ENCODE peak calls at places on chromosomes 5 and 9, in ten cellular contexts. X is stomach, P is ovary, U is GM23338, G is AG10803, W is activated T-cell treated with anti-CD3 and anti-CD28 coated beads for 4 hours, R is PC-9, M is left ventricle myocardium inferior, D is mammary epithelial cell, O is endothelial cell. K is an unnamed sample.

GRCh38 chr9:68998344-68998743 is 15.6 kb downstream of the PRKACG start:
- DNase-seq in R (no peak), G (no peak), D (no peak), O (no peak), W (no peak), M (no peak), U (no peak), X (no peak), P (no peak), K (no peak)

GRCh38 chr9:14303526-14303925 is 10.4 kb downstream of the NFIB start:
- DNase-seq in W (no peak), D (no peak), X (no peak), R (no peak), P (no peak), U (no peak), O (no peak), G (no peak), M (no peak), K (no peak)

GRCh38 chr5:152907488-152908245 is 502.6 kb upstream of the NMUR2 start:
- DNase-seq in M (no peak), X (no peak), O (no peak), W (no peak), P (no peak), G (no peak), D (no peak), R (no peak), U (no peak), K (no peak)

GRCh38 chr5:89572696-89573095 is 689.7 kb upstream of the MEF2C start:
- DNase-seq in U (no peak), X (no peak), W (no peak), D (no peak), M (no peak), R (no peak), G (peak; percentile 81), O (no peak), P (no peak), K (peak; percentile 5)

GRCh38 chr9:137406876-137407589 is 15.9 kb downstream of the EXD3 start:
- DNase-seq in U (peak; percentile 91), D (peak; percentile 17), R (peak; percentile 26), M (peak; percentile 72), O (peak; percentile 93), G (peak; percentile 47), P (peak; percentile 82), W (peak; percentile 39), X (peak; percentile 79), K (peak; percentile 88)

GRCh38 chr5:5271606-5272321 is 131.6 kb downstream of the ADAMTS16 start:
- DNase-seq in M (no peak), O (no peak), X (no peak), P (no peak), R (peak; percentile 74), D (peak; percentile 55), U (no peak), G (peak; percentile 3), W (no peak), K (no peak)

GRCh38 chr9:35350827-35351549 is 138.9 kb upstream of the RUSC2 start:
- DNase-seq in R (no peak), X (no peak), U (no peak), O (no peak), P (no peak), M (no peak), D (no peak), W (no peak), G (peak; percentile 74), K (no peak)

GRCh38 chr5:94751456-94751855 is 133.0 kb downstream of the SLF1 start:
- DNase-seq in M (no peak), D (no peak), O (no peak), X (no peak), U (peak; percentile 19), P (no peak), G (no peak), R (no peak), W (no peak), K (peak; percentile 4)

GRCh38 chr5:67338416-67338815 is 141.8 kb upstream of the CD180 start:
- DNase-seq in X (no peak), W (no peak), R (no peak), G (peak; percentile 59), O (no peak), D (no peak), M (no peak), U (no peak), P (no peak), K (peak; percentile 3)

GRCh38 chr9:1071730-1072129 is 21.6 kb downstream of the DMRT2 start:
- DNase-seq in W (no peak), P (no peak), U (no peak), G (no peak), O (no peak), D (peak; percentile 24), X (peak; percentile 53), M (no peak), R (no peak), K (peak; percentile 42)

GRCh38 chr5:61866930-61867329 is 439.1 kb upstream of the KIF2A start:
- DNase-seq in M (no peak), G (peak; percentile 71), X (no peak), D (peak; percentile 95), R (no peak), O (no peak), W (no peak), U (no peak), P (no peak), K (peak; percentile 76)

GRCh38 chr9:109780453-109781033 is 545 bp downstream of the PALM2AKAP2 start:
- DNase-seq in U (peak; percentile 39), X (no peak), G (peak; percentile 16), D (peak; percentile 42), W (no peak), O (no peak), M (no peak), P (no peak), R (no peak), K (peak; percentile 42)

GRCh38 chr5:69167488-69167845 is 517 bp downstream of the CCNB1 start:
- DNase-seq in W (no peak), O (peak; percentile 11), D (peak; percentile 14), P (no peak), G (no peak), R (no peak), X (no peak), M (no peak), U (peak; percentile 70), K (peak; percentile 44)

GRCh38 chr9:78236511-78236950 is 656 bp downstream of the CEP78 start:
- DNase-seq in R (no peak), O (no peak), D (peak; percentile 50), P (no peak), W (no peak), X (no peak), M (no peak), U (peak; percentile 58), G (peak; percentile 2), K (peak; percentile 63)

GRCh38 chr9:96587295-96587694 is 32.3 kb downstream of the CDC14B start:
- DNase-seq in R (no peak), W (no peak), G (no peak), O (no peak), D (no peak), X (no peak), U (no peak), M (no peak), P (no peak), K (no peak)

GRCh38 chr5:158390556-158390955 is 531.6 kb upstream of the CLINT1 start:
- DNase-seq in O (no peak), P (no peak), M (no peak), X (no peak), G (peak; percentile 59), W (no peak), R (no peak), D (peak; percentile 42), U (no peak), K (no peak)

GRCh38 chr5:169064093-169064492 is 236.8 kb downstream of the SLIT3 start:
- DNase-seq in P (no peak), R (no peak), G (peak; percentile 52), W (no peak), D (no peak), M (no peak), X (peak; percentile 37), U (no peak), O (no peak), K (no peak)

GRCh38 chr9:123268240-123268949 is at the start of gene STRBP:
- DNase-seq in X (peak; percentile 95), D (peak; percentile 87), G (peak; percentile 72), M (peak; percentile 91), W (peak; percentile 87), R (peak; percentile 97), U (peak; percentile 94), P (peak; percentile 92), O (peak; percentile 92), K (peak; percentile 98)